ENCODE peak calls at places on chromosome 18, in four cellular contexts. L is EL; W is CD8-positive, alpha-beta T cell; A is cardiac fibroblast. M is an unnamed sample.

GRCh38 chr18:79515331-79515730 is 119.6 kb downstream of the NFATC1 start:
- DNase-seq in A (no peak), L (no peak), W (no peak), M (no peak)

GRCh38 chr18:3995476-3996102 is 459.5 kb downstream of the DLGAP1 start:
- DNase-seq in W (peak; percentile 46), L (peak; percentile 70), A (peak; percentile 80), M (peak; percentile 51)

GRCh38 chr18:42640160-42640559 is 475.3 kb downstream of the RIT2 start:
- DNase-seq in L (no peak), A (no peak), W (no peak), M (no peak)

GRCh38 chr18:34493566-34494358 is 216.3 kb upstream of the DTNA start:
- DNase-seq in W (no peak), A (no peak), L (peak; percentile 3), M (peak; percentile 1)

GRCh38 chr18:43271593-43272432 is 5.5 kb downstream of the SYT4 start:
- DNase-seq in A (peak; percentile 77), L (peak; percentile 32), W (no peak), M (peak; percentile 31)

GRCh38 chr18:73638709-73639108 is 508.9 kb downstream of the FBXO15 start:
- DNase-seq in A (peak; percentile 40), L (peak; percentile 63), W (no peak), M (peak; percentile 51)

GRCh38 chr18:63730788-63731187 is 28.0 kb downstream of the SERPINB11 start:
- DNase-seq in A (peak; percentile 66), L (peak; percentile 18), W (no peak), M (peak; percentile 71)

GRCh38 chr18:13998571-13998970 is 83.2 kb upstream of the MC2R start:
- DNase-seq in W (no peak), L (no peak), A (no peak), M (no peak)

GRCh38 chr18:57433492-57434176 is 1.5 kb upstream of the ONECUT2 start:
- DNase-seq in L (no peak), A (no peak), W (no peak), M (no peak)

GRCh38 chr18:37574113-37574512 is 8.5 kb upstream of the CELF4 start:
- DNase-seq in W (no peak), L (no peak), A (peak; percentile 13), M (no peak)

M was measured in RPMI7951.